ENCODE peak calls at places on chromosomes 6 and 20, in eight cellular contexts. C, Z, Y, G, W, T, S and M are unnamed samples.

GRCh38 chr6:169292340-169293124 is 38.9 kb upstream of the THBS2 start:
- DNase-seq in G (no peak), S (no peak), T (peak; percentile 90), C (peak; percentile 77), Z (peak; percentile 98), Y (no peak), W (peak; percentile 81), M (peak; percentile 93)

GRCh38 chr6:5723905-5724691 is 282.6 kb downstream of the NRN1 start:
- DNase-seq in Z (no peak), S (no peak), Y (no peak), W (no peak), C (no peak), T (no peak), G (peak; percentile 35), M (no peak)

GRCh38 chr6:18166314-18167007 is 11.2 kb downstream of the KDM1B start:
- DNase-seq in Z (no peak), Y (no peak), W (no peak), C (no peak), T (peak; percentile 9), G (no peak), S (no peak), M (peak; percentile 13)

GRCh38 chr6:156857573-156857972 is 80.4 kb downstream of the ARID1B start:
- DNase-seq in Z (peak; percentile 59), S (no peak), G (no peak), T (peak; percentile 49), Y (no peak), C (peak; percentile 39), W (no peak), M (peak; percentile 76)

GRCh38 chr20:45626540-45626939 is 3.0 kb upstream of the WFDC10A start:
- DNase-seq in G (no peak), S (no peak), W (no peak), T (no peak), C (no peak), Z (no peak), Y (no peak), M (no peak)

GRCh38 chr6:9025223-9025622 is 589.9 kb upstream of the SLC35B3 start:
- DNase-seq in T (no peak), Y (no peak), C (no peak), S (no peak), Z (no peak), G (no peak), W (no peak), M (no peak)

GRCh38 chr6:128710305-128710704 is 172.6 kb upstream of the LAMA2 start:
- DNase-seq in Y (no peak), Z (peak; percentile 20), C (peak; percentile 38), S (no peak), T (peak; percentile 86), W (no peak), G (no peak), M (no peak)

GRCh38 chr6:45784250-45784649 is 231.4 kb downstream of the CLIC5 start:
- DNase-seq in Z (no peak), C (no peak), S (no peak), T (no peak), W (no peak), Y (no peak), G (no peak), M (no peak)

DNA sequence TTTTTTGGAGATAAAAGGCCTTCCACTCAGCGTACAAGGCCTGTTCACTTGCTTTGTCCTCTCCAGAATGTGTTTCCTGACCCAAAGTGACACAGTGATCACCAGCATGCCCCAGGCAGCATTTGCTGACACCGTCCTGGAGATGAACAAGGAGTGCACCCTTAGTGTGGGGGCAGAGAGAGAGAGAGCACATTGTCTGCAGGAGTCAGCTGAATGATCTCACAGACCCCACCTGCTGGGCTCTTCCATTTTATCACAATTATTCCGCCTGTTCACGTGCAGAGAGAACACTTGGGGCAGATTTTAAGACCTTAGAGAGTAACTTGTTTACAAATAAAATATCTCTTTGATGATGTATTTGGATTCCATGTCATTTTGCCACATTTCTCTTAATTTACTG is 22.4 kb upstream of the MAS1L start:
- DNase-seq in T (no peak), S (peak; percentile 24), W (no peak), G (peak; percentile 48), C (no peak), Y (no peak), Z (no peak), M (no peak)
- TF ChIP-seq CTCF in T (no peak), S (peak; percentile 12), W (peak; percentile 5), G (no peak), C (no peak), Y (no peak), Z (no peak), M (no peak)

DNA sequence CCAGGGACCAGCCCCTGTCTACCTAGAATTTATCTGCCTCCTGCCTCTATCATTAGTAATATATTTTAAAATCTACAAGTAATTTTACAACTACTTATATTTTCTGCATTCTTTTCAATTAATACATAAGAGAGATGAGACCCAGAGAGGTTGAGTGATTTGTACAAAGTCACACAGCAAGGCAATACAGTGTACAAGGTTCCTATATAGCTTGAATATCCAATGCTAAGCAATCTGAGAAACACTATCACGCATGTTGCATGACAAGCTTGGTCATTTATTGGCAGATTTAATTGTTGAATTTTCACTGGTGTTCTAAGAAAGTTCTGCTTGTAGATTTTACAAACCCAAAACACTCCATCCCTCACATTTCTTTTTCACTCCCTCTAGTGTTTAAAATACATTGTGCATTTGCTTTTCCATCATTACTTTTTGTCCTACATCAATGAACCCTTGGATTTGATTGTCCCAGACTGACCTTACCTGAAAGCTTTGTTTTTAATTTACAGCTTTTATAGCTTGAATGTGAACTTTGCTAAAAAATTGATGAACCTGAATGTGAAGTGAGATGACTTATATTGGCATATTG is 520.9 kb upstream of the CITED2 start:
- DNase-seq in C (no peak), Y (no peak), S (no peak), G (no peak), T (no peak), Z (no peak), W (no peak), M (no peak)
- TF ChIP-seq CTCF in C (peak; percentile 23), Y (no peak), S (no peak), G (peak; percentile 5), T (peak; percentile 58), Z (peak; percentile 13), W (peak; percentile 21), M (no peak)

DNA sequence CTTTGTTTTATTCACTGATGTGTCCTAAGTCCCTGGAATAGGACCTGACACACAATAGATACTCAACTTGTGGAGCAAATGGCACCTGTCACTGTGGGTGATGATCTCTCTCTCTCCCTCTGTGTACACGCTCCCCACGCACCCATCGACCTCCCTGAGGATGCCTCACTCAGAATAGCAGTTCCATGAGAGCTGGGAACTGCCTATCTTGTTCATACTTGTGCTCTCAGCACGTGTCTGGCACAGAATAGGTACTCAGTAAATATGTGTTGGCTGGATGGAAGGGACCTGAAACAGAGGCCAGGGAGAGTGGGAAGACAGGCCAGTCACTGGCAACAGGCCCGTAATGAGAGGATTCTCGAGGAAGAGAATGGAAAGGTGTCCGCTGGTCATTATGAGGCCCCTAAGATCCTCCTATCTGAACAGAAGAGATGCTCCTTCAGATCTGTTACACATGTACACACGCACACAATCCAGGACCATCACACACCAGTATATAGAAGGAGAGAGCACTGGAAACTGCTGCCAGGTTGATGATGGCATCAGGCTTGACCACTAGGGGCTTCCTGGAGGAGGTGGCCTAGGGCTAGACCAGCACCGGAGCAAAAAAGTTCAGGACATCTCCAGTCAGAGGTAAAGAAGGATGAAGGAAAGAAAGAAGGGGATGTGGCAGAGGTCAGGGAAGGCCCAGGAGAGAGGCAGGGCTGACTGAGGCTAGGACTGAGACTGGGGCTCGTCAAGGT is 30.9 kb downstream of the VEGFA start:
- DNase-seq in Z (no peak), W (no peak), Y (no peak), T (no peak), C (no peak), S (no peak), G (no peak), M (no peak)
- TF ChIP-seq CTCF in Z (no peak), W (no peak), Y (no peak), T (peak; percentile 60), C (peak; percentile 14), S (peak; percentile 62), G (peak; percentile 26), M (peak; percentile 5)

DNA sequence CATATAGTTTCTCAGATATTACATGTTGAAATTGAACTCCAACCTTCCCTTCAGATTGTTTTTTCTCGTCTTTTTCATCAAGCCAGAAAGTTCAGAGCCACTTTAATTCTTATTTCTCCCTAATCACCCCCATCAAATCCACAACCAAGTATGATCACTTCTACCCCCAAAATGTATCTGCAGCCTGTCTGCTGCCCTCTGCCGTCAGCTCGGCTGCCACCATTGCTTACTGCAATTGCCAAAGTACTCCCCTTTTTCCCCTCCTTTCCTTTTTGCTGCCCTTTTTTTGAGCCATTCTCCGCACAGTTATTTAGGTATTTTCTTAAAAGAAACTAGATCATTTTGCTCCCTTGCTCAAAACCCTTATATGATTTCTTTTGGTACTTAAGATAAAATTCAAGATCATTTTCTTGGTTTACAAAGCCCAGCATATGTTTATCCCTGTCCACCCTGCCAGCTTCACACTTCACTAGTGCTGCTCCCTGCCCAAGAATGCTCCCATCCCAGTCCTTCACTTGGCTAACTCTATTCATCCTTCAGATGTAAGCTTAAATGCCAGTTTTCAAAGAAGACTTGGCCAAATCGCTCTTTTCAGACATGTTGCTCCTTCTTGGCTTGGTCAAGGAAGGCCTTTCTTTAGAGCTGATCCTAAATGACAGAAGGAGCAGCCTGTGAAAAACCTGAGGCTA is 63.6 kb downstream of the SH3BGRL2 start:
- DNase-seq in Z (peak; percentile 9), W (no peak), G (peak; percentile 29), C (no peak), S (no peak), T (no peak), Y (no peak), M (no peak)
- TF ChIP-seq CTCF in Z (peak; percentile 50), W (peak; percentile 7), G (peak; percentile 61), C (peak; percentile 32), S (peak; percentile 67), T (peak; percentile 70), Y (no peak), M (peak; percentile 7)

GRCh38 chr6:126335210-126335609 is 4.7 kb upstream of the CENPW start:
- DNase-seq in Y (no peak), G (no peak), T (no peak), Z (no peak), W (no peak), S (no peak), C (no peak), M (no peak)
- TF ChIP-seq CTCF in Y (no peak), G (peak; percentile 28), T (no peak), Z (peak; percentile 8), W (no peak), S (peak; percentile 62), C (no peak), M (no peak)

DNA sequence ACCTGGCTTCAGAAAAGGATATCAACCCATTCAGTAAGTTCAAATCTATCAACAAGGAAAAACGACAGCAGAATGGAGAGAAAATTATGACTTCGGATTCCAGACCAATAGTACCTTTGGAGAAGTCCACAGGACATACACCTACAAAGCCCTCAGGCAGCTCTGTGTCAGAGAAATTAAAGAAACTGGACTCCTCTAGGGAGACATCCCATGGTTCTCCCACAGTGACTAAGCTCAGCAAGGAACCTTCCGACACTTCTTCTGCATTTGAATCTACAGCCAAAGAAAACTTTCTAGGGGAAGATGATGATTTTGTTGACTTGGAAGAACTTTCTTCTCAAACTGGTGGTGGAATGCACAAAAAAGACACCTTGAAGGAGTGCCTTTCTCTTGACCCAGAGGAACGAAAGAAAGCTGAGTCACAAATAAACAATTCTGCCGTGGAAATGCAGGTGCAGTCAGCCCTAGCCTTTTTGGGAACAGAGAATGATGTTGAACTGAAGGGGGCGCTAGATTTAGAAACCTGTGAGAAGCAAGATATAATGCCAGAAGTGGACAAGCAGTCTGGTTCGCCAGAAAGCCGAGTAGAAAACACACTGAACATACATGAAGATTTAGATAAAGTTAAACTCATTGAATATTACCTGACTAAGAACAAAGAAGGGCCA is 67.4 kb upstream of the HINT3 start:
- DNase-seq in Z (peak; percentile 56), G (peak; percentile 74), S (peak; percentile 51), C (peak; percentile 62), Y (no peak), T (peak; percentile 31), W (peak; percentile 32), M (peak; percentile 80)
- TF ChIP-seq CTCF in Z (peak; percentile 51), G (peak; percentile 75), S (peak; percentile 79), C (peak; percentile 54), Y (peak; percentile 40), T (peak; percentile 81), W (peak; percentile 24), M (peak; percentile 60)